ENCODE peak calls at places on chromosomes 2 and 18, in four cellular contexts. V, H, F and R are unnamed samples.
A peak's percentile ranks its signal among the peaks of the same experiment; 100 is the strongest.

GRCh38 chr2:127575185-127575765 is 39.8 kb downstream of the MYO7B start:
- DNase-seq in V (no peak), H (no peak), F (no peak), R (no peak)

GRCh38 chr2:65430515-65431416 is 1.6 kb downstream of the SPRED2 start:
- DNase-seq in V (no peak), H (peak; percentile 72), F (peak; percentile 75), R (peak; percentile 70)

GRCh38 chr18:36580266-36580665 is 248.5 kb downstream of the TPGS2 start:
- DNase-seq in V (peak; percentile 51), H (no peak), F (no peak), R (peak; percentile 78)

GRCh38 chr2:144995482-144995881 is 475.6 kb upstream of the ZEB2 start:
- DNase-seq in V (no peak), H (no peak), F (no peak), R (peak; percentile 62)

GRCh38 chr2:53826587-53827397 is 33.0 kb downstream of the GPR75 start:
- DNase-seq in V (no peak), H (peak; percentile 100), F (no peak), R (peak; percentile 19)

GRCh38 chr2:689877-690510 is 12.8 kb upstream of the TMEM18 start:
- DNase-seq in V (no peak), H (no peak), F (peak; percentile 55), R (no peak)

GRCh38 chr2:139080244-139080643 is 300.1 kb upstream of the NXPH2 start:
- DNase-seq in V (peak; percentile 9), H (no peak), F (no peak), R (no peak)

GRCh38 chr2:105517814-105518705 is 119.2 kb upstream of the FHL2 start:
- DNase-seq in V (peak; percentile 12), H (no peak), F (peak; percentile 38), R (peak; percentile 45)

GRCh38 chr2:65130440-65131175 is 702 bp upstream of the RAB1A start:
- DNase-seq in V (no peak), H (no peak), F (no peak), R (no peak)

GRCh38 chr2:224983719-224984388 is 58.4 kb downstream of the DOCK10 start:
- DNase-seq in V (peak; percentile 47), H (no peak), F (peak; percentile 57), R (peak; percentile 72)

GRCh38 chr2:10915236-10915635 is 3.5 kb downstream of the KCNF1 start:
- DNase-seq in V (no peak), H (no peak), F (no peak), R (no peak)

GRCh38 chr2:109376796-109377495 is 236.8 kb downstream of the SEPTIN10 start:
- DNase-seq in V (no peak), H (no peak), F (no peak), R (peak; percentile 72)

GRCh38 chr2:239189711-239190131 is 211.1 kb downstream of the HDAC4 start:
- DNase-seq in V (no peak), H (no peak), F (no peak), R (no peak)

GRCh38 chr2:232372231-232373208 is 6.0 kb upstream of the ALPP start:
- DNase-seq in V (no peak), H (no peak), F (peak; percentile 2), R (peak; percentile 91)

GRCh38 chr18:36633961-36634412 is 194.8 kb downstream of the TPGS2 start:
- DNase-seq in V (no peak), H (no peak), F (no peak), R (no peak)

GRCh38 chr2:42327125-42327524 is 33.9 kb downstream of the COX7A2L start:
- DNase-seq in V (no peak), H (peak; percentile 72), F (no peak), R (no peak)

GRCh38 chr18:22606563-22607283 is 189.0 kb upstream of the CTAGE1 start:
- DNase-seq in V (peak; percentile 93), H (no peak), F (no peak), R (no peak)

GRCh38 chr2:84701880-84702279 is 179.0 kb downstream of the TRABD2A start:
- DNase-seq in V (peak; percentile 70), H (no peak), F (no peak), R (peak; percentile 96)

GRCh38 chr2:42359304-42359749 is 1.7 kb downstream of the COX7A2L start:
- DNase-seq in V (no peak), H (no peak), F (no peak), R (peak; percentile 46)

GRCh38 chr2:238948765-238949641 is 101.1 kb downstream of the TWIST2 start:
- DNase-seq in V (peak; percentile 83), H (no peak), F (no peak), R (peak; percentile 87)

GRCh38 chr2:137809837-137810236 is 154.4 kb upstream of the HNMT start:
- DNase-seq in V (no peak), H (no peak), F (no peak), R (no peak)

GRCh38 chr2:72917138-72917874 is at the start of gene EMX1:
- DNase-seq in V (no peak), H (peak; percentile 60), F (peak; percentile 77), R (peak; percentile 46)

GRCh38 chr2:203691149-203691548 is 15.3 kb upstream of the CD28 start:
- DNase-seq in V (no peak), H (peak; percentile 56), F (no peak), R (no peak)

GRCh38 chr2:98385050-98385699 is 38.9 kb downstream of the CNGA3 start:
- DNase-seq in V (peak; percentile 26), H (peak; percentile 79), F (peak; percentile 85), R (peak; percentile 87)

GRCh38 chr2:205405194-205405593 is 277.1 kb upstream of the NRP2 start:
- DNase-seq in V (peak; percentile 44), H (no peak), F (no peak), R (peak; percentile 30)

GRCh38 chr2:137888845-137889244 is 75.4 kb upstream of the HNMT start:
- DNase-seq in V (peak; percentile 6), H (peak; percentile 63), F (peak; percentile 25), R (peak; percentile 23)

GRCh38 chr2:215796160-215796559 is 217.2 kb downstream of the MREG start:
- DNase-seq in V (peak; percentile 85), H (no peak), F (peak; percentile 43), R (peak; percentile 90)

GRCh38 chr2:96267159-96267971 is 1.3 kb downstream of the CIAO1 start:
- DNase-seq in V (no peak), H (peak; percentile 73), F (peak; percentile 63), R (peak; percentile 73)

GRCh38 chr18:79715280-79715679 is 35.7 kb downstream of the CTDP1 start:
- DNase-seq in V (no peak), H (no peak), F (no peak), R (no peak)
- H3K9ac ChIP-seq in V (no peak overlapping the region), H (no peak overlapping the region), F (no peak overlapping the region), R (no peak overlapping the region)

GRCh38 chr2:218010838-218011616 is 8.2 kb upstream of the TNS1 start:
- DNase-seq in V (no peak), H (no peak), F (peak; percentile 84), R (no peak)

GRCh38 chr2:218008060-218009040 is 5.6 kb upstream of the TNS1 start:
- DNase-seq in V (peak; percentile 64), H (no peak), F (peak; percentile 63), R (peak; percentile 80)

GRCh38 chr2:218011641-218012040 is 8.8 kb upstream of the TNS1 start:
- DNase-seq in V (no peak), H (no peak), F (no peak), R (no peak)

GRCh38 chr2:218009191-218010114 is 6.7 kb upstream of the TNS1 start:
- DNase-seq in V (no peak), H (no peak), F (peak; percentile 68), R (peak; percentile 31)

DNA sequence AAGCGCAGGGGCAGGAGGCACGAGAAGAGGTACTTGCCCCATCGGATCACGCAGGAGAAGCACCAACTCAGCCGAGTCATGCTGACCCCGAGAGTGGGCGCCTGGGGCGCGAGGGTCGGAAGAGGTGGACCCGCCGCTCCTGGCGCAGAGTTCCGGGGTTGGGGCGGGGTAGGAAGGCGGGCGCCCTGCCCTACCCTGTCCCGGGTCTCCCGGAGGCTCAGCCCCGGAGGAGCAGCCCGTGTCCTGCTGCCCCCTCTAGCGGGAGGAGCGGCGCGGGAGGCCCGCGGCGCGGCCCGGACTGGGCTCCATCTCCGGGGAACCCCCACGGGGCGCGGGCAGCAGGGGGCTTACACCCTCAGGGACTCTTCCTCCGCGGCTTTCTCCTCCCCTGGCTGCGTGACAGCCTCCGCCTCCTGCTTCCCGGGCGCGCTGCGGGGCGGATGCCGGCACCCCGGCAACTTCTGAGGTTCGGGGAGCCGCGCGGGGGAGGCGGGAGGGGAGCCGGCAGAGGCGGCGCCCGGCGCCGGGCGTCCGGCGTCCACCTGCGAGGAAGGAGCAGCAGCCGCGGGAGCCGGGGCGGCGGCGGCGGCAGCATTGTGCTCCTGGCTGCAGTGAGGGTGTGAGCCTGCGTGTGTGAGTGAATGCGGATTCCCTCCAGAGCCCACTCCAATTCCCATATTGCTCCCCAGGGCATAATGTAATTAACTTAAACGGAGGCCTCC is 7.5 kb upstream of the TNS1 start:
- DNase-seq in V (no peak), H (no peak), F (peak; percentile 91), R (peak; percentile 78)
- H3K9ac ChIP-seq in V (peak overlapping the region; percentile 73), H (no peak overlapping the region), F (peak overlapping the region; percentile 66), R (peak overlapping the region; percentile 65)

GRCh38 chr2:240433973-240434727 is 1.3 kb upstream of the GPC1 start:
- DNase-seq in V (peak; percentile 96), H (no peak), F (no peak), R (peak; percentile 98)
- H3K9ac ChIP-seq in V (peak overlapping the region; percentile 84), H (no peak overlapping the region), F (peak overlapping the region; percentile 87), R (peak overlapping the region; percentile 89)

GRCh38 chr2:25955869-25956535 is 26.3 kb downstream of the KIF3C start:
- DNase-seq in V (no peak), H (peak; percentile 45), F (no peak), R (no peak)

GRCh38 chr2:25954199-25954752 is 28.0 kb downstream of the KIF3C start:
- DNase-seq in V (no peak), H (peak; percentile 80), F (no peak), R (no peak)

GRCh38 chr2:25951071-25951547 is 31.2 kb downstream of the KIF3C start:
- DNase-seq in V (peak; percentile 71), H (peak; percentile 83), F (peak; percentile 91), R (peak; percentile 85)

GRCh38 chr2:25957743-25958142 is 24.6 kb downstream of the KIF3C start:
- DNase-seq in V (no peak), H (no peak), F (no peak), R (no peak)

GRCh38 chr2:25955036-25955435 is 27.3 kb downstream of the KIF3C start:
- DNase-seq in V (no peak), H (no peak), F (no peak), R (peak; percentile 57)
- H3K9ac ChIP-seq in V (no peak overlapping the region), H (no peak overlapping the region), F (no peak overlapping the region), R (no peak overlapping the region)

GRCh38 chr2:191150121-191150450 is 708 bp downstream of the STAT4 start:
- DNase-seq in V (no peak), H (no peak), F (no peak), R (no peak)
- H3K9ac ChIP-seq in V (peak overlapping the region; percentile 67), H (no peak overlapping the region), F (no peak overlapping the region), R (peak overlapping the region; percentile 66)

DNA sequence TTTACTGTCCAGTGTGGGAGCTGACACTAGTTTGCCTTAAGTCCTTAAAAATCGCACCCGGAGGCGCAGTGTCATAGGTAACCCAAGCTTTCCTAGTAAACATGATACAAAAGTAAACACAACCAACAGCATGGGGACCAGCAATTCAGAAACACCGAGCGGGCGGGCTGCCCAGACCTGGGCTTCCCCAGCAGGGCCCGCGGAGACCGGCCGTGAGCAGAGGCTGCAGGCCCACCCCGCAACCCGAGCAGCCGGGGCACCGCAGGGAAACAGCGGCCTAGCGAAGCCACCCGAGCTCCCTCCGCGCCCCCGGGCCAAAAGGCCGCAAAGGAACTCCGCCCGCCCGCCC is 296 bp downstream of the TTC21B start:
- DNase-seq in V (no peak), H (peak; percentile 54), F (no peak), R (no peak)
- H3K9ac ChIP-seq in V (peak overlapping the region; percentile 94), H (peak overlapping the region; percentile 92), F (peak overlapping the region; percentile 91), R (peak overlapping the region; percentile 84)